ENCODE peak calls at places on chromosome 4, in nine cellular contexts. One of them, this sample, is unnamed.

GRCh38 chr4:44447563-44448504 is 775 bp downstream of the KCTD8 start:
- DNase-seq in cardiac muscle cell: peak; percentile 10
- DNase-seq in fibroblast of pulmonary artery: peak; percentile 41
- DNase-seq in endodermal cell: peak; percentile 87
- DNase-seq in PC-3: peak; percentile 4
- DNase-seq in spleen: peak; percentile 73
- DNase-seq in NB4: no peak
- DNase-seq in cardiac fibroblast: peak; percentile 30
- DNase-seq in mucosa of descending colon: peak; percentile 47
- DNase-seq in this sample: no peak

GRCh38 chr4:38529189-38530115 is 134.5 kb upstream of the KLF3 start:
- DNase-seq in cardiac muscle cell: no peak
- DNase-seq in endodermal cell: peak; percentile 49
- DNase-seq in cardiac fibroblast: no peak
- DNase-seq in spleen: peak; percentile 88
- DNase-seq in mucosa of descending colon: peak; percentile 76
- DNase-seq in NB4: peak; percentile 80
- DNase-seq in PC-3: peak; percentile 77
- DNase-seq in fibroblast of pulmonary artery: no peak
- DNase-seq in this sample: no peak

GRCh38 chr4:56130609-56131150 is 181.9 kb downstream of the CEP135 start:
- DNase-seq in mucosa of descending colon: no peak
- DNase-seq in fibroblast of pulmonary artery: peak; percentile 35
- DNase-seq in spleen: no peak
- DNase-seq in cardiac fibroblast: peak; percentile 53
- DNase-seq in cardiac muscle cell: no peak
- DNase-seq in NB4: no peak
- DNase-seq in PC-3: no peak
- DNase-seq in endodermal cell: no peak
- DNase-seq in this sample: no peak

GRCh38 chr4:16853653-16854052 is 44.8 kb downstream of the LDB2 start:
- DNase-seq in cardiac fibroblast: no peak
- DNase-seq in spleen: no peak
- DNase-seq in fibroblast of pulmonary artery: no peak
- DNase-seq in NB4: no peak
- DNase-seq in mucosa of descending colon: no peak
- DNase-seq in cardiac muscle cell: no peak
- DNase-seq in PC-3: no peak
- DNase-seq in endodermal cell: no peak
- DNase-seq in this sample: no peak

GRCh38 chr4:105140684-105141490 is 5.8 kb upstream of the TET2 start:
- DNase-seq in PC-3: peak; percentile 47
- DNase-seq in NB4: peak; percentile 59
- DNase-seq in cardiac fibroblast: peak; percentile 51
- DNase-seq in spleen: no peak
- DNase-seq in fibroblast of pulmonary artery: peak; percentile 37
- DNase-seq in endodermal cell: peak; percentile 62
- DNase-seq in mucosa of descending colon: no peak
- DNase-seq in cardiac muscle cell: peak; percentile 38
- DNase-seq in this sample: peak; percentile 62

GRCh38 chr4:123705419-123705818 is 308.8 kb downstream of the SPRY1 start:
- DNase-seq in mucosa of descending colon: no peak
- DNase-seq in cardiac muscle cell: no peak
- DNase-seq in cardiac fibroblast: no peak
- DNase-seq in endodermal cell: no peak
- DNase-seq in PC-3: no peak
- DNase-seq in spleen: no peak
- DNase-seq in fibroblast of pulmonary artery: no peak
- DNase-seq in NB4: no peak
- DNase-seq in this sample: no peak

GRCh38 chr4:83852085-83852451 is 316.2 kb downstream of the GPAT3 start:
- DNase-seq in cardiac muscle cell: peak; percentile 6
- DNase-seq in endodermal cell: no peak
- DNase-seq in NB4: no peak
- DNase-seq in mucosa of descending colon: no peak
- DNase-seq in spleen: no peak
- DNase-seq in cardiac fibroblast: peak; percentile 89
- DNase-seq in PC-3: peak; percentile 65
- DNase-seq in fibroblast of pulmonary artery: peak; percentile 54
- DNase-seq in this sample: peak; percentile 28

GRCh38 chr4:105061136-105061696 is 85.5 kb upstream of the TET2 start:
- DNase-seq in NB4: peak; percentile 91
- DNase-seq in endodermal cell: peak; percentile 53
- DNase-seq in mucosa of descending colon: no peak
- DNase-seq in spleen: no peak
- DNase-seq in cardiac fibroblast: peak; percentile 59
- DNase-seq in PC-3: peak; percentile 85
- DNase-seq in fibroblast of pulmonary artery: peak; percentile 79
- DNase-seq in cardiac muscle cell: peak; percentile 61
- DNase-seq in this sample: peak; percentile 78

GRCh38 chr4:44931720-44932119 is 205.4 kb upstream of the GNPDA2 start:
- DNase-seq in endodermal cell: no peak
- DNase-seq in spleen: no peak
- DNase-seq in PC-3: no peak
- DNase-seq in cardiac muscle cell: no peak
- DNase-seq in NB4: no peak
- DNase-seq in mucosa of descending colon: no peak
- DNase-seq in fibroblast of pulmonary artery: no peak
- DNase-seq in cardiac fibroblast: no peak
- DNase-seq in this sample: no peak

GRCh38 chr4:10082459-10083272 is 33.9 kb downstream of the WDR1 start:
- DNase-seq in cardiac muscle cell: no peak
- DNase-seq in fibroblast of pulmonary artery: no peak
- DNase-seq in NB4: no peak
- DNase-seq in cardiac fibroblast: no peak
- DNase-seq in PC-3: no peak
- DNase-seq in endodermal cell: no peak
- DNase-seq in mucosa of descending colon: peak; percentile 42
- DNase-seq in spleen: peak; percentile 64
- DNase-seq in this sample: no peak

GRCh38 chr4:38223801-38224236 is 263.6 kb downstream of the PTTG2 start:
- DNase-seq in cardiac fibroblast: no peak
- DNase-seq in spleen: no peak
- DNase-seq in NB4: no peak
- DNase-seq in endodermal cell: no peak
- DNase-seq in fibroblast of pulmonary artery: no peak
- DNase-seq in cardiac muscle cell: no peak
- DNase-seq in PC-3: no peak
- DNase-seq in mucosa of descending colon: no peak
- DNase-seq in this sample: no peak

GRCh38 chr4:17580969-17581368 is 4.0 kb downstream of the LAP3 start:
- DNase-seq in NB4: no peak
- DNase-seq in PC-3: no peak
- DNase-seq in cardiac fibroblast: peak; percentile 83
- DNase-seq in fibroblast of pulmonary artery: peak; percentile 44
- DNase-seq in endodermal cell: no peak
- DNase-seq in cardiac muscle cell: peak; percentile 66
- DNase-seq in spleen: no peak
- DNase-seq in mucosa of descending colon: no peak
- DNase-seq in this sample: no peak

GRCh38 chr4:102386966-102387365 is 41.7 kb upstream of the SLC39A8 start:
- DNase-seq in spleen: no peak
- DNase-seq in fibroblast of pulmonary artery: no peak
- DNase-seq in endodermal cell: no peak
- DNase-seq in mucosa of descending colon: no peak
- DNase-seq in PC-3: no peak
- DNase-seq in cardiac muscle cell: no peak
- DNase-seq in cardiac fibroblast: no peak
- DNase-seq in NB4: no peak
- DNase-seq in this sample: no peak

GRCh38 chr4:24033626-24034025 is 143.8 kb upstream of the PPARGC1A start:
- DNase-seq in PC-3: no peak
- DNase-seq in cardiac muscle cell: no peak
- DNase-seq in NB4: no peak
- DNase-seq in spleen: no peak
- DNase-seq in endodermal cell: no peak
- DNase-seq in mucosa of descending colon: no peak
- DNase-seq in fibroblast of pulmonary artery: no peak
- DNase-seq in cardiac fibroblast: no peak
- DNase-seq in this sample: no peak

GRCh38 chr4:24032371-24032989 is 142.6 kb upstream of the PPARGC1A start:
- DNase-seq in cardiac muscle cell: peak; percentile 43
- DNase-seq in PC-3: no peak
- DNase-seq in cardiac fibroblast: peak; percentile 23
- DNase-seq in NB4: peak; percentile 39
- DNase-seq in endodermal cell: peak; percentile 60
- DNase-seq in mucosa of descending colon: no peak
- DNase-seq in fibroblast of pulmonary artery: peak; percentile 10
- DNase-seq in spleen: no peak
- DNase-seq in this sample: peak; percentile 31
- TF ChIP-seq CTCF in cardiac muscle cell: peak; percentile 36
- TF ChIP-seq CTCF in PC-3: no peak
- TF ChIP-seq CTCF in cardiac fibroblast: peak; percentile 4
- TF ChIP-seq CTCF in NB4: peak; percentile 37
- TF ChIP-seq CTCF in endodermal cell: peak; percentile 78
- TF ChIP-seq CTCF in mucosa of descending colon: no peak
- TF ChIP-seq CTCF in fibroblast of pulmonary artery: peak; percentile 20
- TF ChIP-seq CTCF in spleen: no peak
- TF ChIP-seq CTCF in this sample: no peak

DNA sequence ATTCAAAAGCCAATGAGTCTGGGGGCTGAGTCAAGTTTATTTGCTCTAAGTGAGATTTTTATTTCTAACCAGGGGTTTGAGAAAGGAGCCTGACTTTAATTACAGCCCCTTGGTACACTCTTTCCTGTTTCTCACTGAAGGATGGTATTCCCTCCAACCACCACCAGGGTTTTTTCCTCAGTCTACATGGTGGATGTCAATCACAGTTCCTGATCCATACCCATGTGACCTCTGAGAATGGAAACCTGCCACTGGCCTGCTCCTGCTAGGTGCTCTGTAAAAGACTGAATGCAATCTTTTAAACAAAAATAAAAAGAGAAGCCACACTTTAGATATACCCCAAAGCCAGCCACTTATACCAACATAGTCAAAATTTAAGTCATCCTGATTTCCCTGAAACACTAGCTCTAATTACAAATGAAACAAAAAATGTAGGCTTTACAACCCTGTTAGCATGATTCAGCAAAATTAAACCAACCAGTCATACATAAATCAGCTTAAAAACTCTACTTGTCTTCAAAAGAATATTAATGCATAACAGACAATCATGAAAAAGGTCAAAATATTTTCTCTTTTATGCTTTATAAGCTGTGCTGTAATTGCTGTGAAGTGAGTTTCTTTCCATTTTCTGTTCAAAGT is 112.1 kb upstream of the NWD2 start:
- DNase-seq in NB4: no peak
- DNase-seq in PC-3: no peak
- DNase-seq in cardiac fibroblast: no peak
- DNase-seq in cardiac muscle cell: no peak
- DNase-seq in fibroblast of pulmonary artery: no peak
- DNase-seq in mucosa of descending colon: no peak
- DNase-seq in endodermal cell: no peak
- DNase-seq in spleen: no peak
- DNase-seq in this sample: no peak
- TF ChIP-seq CTCF in NB4: peak; percentile 18
- TF ChIP-seq CTCF in PC-3: no peak
- TF ChIP-seq CTCF in cardiac fibroblast: no peak
- TF ChIP-seq CTCF in cardiac muscle cell: no peak
- TF ChIP-seq CTCF in fibroblast of pulmonary artery: no peak
- TF ChIP-seq CTCF in mucosa of descending colon: no peak
- TF ChIP-seq CTCF in endodermal cell: peak; percentile 67
- TF ChIP-seq CTCF in spleen: no peak
- TF ChIP-seq CTCF in this sample: no peak

DNA sequence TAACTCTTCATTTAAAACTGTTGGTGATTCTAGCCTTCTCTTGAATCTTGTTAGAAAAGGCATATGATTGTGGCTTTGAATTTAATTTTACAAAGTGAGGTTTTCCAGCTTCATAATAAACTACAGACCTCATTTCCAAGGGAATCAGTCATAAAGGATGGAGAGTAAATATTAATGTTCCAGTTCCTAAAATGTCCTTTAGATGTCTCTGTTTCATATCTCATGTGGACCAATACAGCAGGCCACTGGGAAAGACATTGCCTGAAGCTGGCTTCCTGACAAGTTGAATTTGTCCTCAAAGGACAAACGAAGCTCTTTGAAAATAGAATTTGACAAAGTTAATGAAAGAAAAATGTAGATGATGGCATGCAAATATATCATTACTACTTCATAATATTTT is 125.4 kb downstream of the ZNF330 start:
- DNase-seq in mucosa of descending colon: no peak
- DNase-seq in spleen: no peak
- DNase-seq in cardiac muscle cell: peak; percentile 78
- DNase-seq in PC-3: peak; percentile 81
- DNase-seq in cardiac fibroblast: peak; percentile 82
- DNase-seq in endodermal cell: no peak
- DNase-seq in NB4: peak; percentile 48
- DNase-seq in fibroblast of pulmonary artery: peak; percentile 84
- DNase-seq in this sample: peak; percentile 66
- TF ChIP-seq CTCF in mucosa of descending colon: no peak
- TF ChIP-seq CTCF in spleen: no peak
- TF ChIP-seq CTCF in cardiac muscle cell: peak; percentile 60
- TF ChIP-seq CTCF in PC-3: peak; percentile 84
- TF ChIP-seq CTCF in cardiac fibroblast: peak; percentile 47
- TF ChIP-seq CTCF in endodermal cell: peak; percentile 44
- TF ChIP-seq CTCF in NB4: peak; percentile 6
- TF ChIP-seq CTCF in fibroblast of pulmonary artery: peak; percentile 62
- TF ChIP-seq CTCF in this sample: peak; percentile 58

GRCh38 chr4:76430519-76431388 is 4.3 kb upstream of the SHROOM3 start:
- DNase-seq in fibroblast of pulmonary artery: peak; percentile 75
- DNase-seq in PC-3: peak; percentile 71
- DNase-seq in cardiac muscle cell: peak; percentile 74
- DNase-seq in mucosa of descending colon: no peak
- DNase-seq in cardiac fibroblast: peak; percentile 77
- DNase-seq in NB4: peak; percentile 64
- DNase-seq in spleen: no peak
- DNase-seq in endodermal cell: peak; percentile 61
- DNase-seq in this sample: peak; percentile 66

GRCh38 chr4:76434901-76435688 is at the start of gene SHROOM3:
- DNase-seq in fibroblast of pulmonary artery: no peak
- DNase-seq in cardiac muscle cell: peak; percentile 47
- DNase-seq in mucosa of descending colon: no peak
- DNase-seq in endodermal cell: peak; percentile 64
- DNase-seq in NB4: no peak
- DNase-seq in cardiac fibroblast: no peak
- DNase-seq in PC-3: peak; percentile 35
- DNase-seq in spleen: no peak
- DNase-seq in this sample: peak; percentile 71

GRCh38 chr4:76439491-76439890 is 4.5 kb downstream of the SHROOM3 start:
- DNase-seq in PC-3: no peak
- DNase-seq in mucosa of descending colon: no peak
- DNase-seq in cardiac muscle cell: no peak
- DNase-seq in endodermal cell: no peak
- DNase-seq in spleen: no peak
- DNase-seq in fibroblast of pulmonary artery: no peak
- DNase-seq in cardiac fibroblast: no peak
- DNase-seq in NB4: no peak
- DNase-seq in this sample: no peak

DNA sequence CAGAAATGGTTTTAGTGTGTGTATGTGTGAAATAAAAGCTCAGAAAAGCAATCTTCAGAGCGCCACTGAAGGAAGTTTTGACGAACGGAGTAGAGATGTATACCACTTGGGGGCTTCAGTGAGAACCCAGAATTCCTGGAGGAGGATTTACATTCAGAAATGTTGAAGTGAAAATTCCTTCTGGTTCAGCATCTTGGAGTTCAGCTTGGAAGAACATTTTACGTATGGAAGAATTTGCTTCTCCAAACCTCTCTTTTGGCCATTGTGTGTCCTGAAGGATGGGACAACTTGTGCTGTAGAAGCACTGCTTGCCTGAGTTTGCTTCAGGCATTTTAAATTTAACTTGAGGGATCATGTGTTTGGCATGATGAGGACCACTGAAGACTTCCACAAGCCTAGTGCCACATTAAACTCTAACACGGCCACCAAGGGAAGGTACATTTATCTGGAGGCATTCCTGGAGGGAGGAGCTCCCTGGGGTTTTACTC is 704 bp downstream of the SHROOM3 start:
- DNase-seq in cardiac fibroblast: no peak
- DNase-seq in PC-3: no peak
- DNase-seq in cardiac muscle cell: peak; percentile 37
- DNase-seq in spleen: no peak
- DNase-seq in fibroblast of pulmonary artery: no peak
- DNase-seq in endodermal cell: no peak
- DNase-seq in mucosa of descending colon: no peak
- DNase-seq in NB4: no peak
- DNase-seq in this sample: no peak
- TF ChIP-seq CTCF in cardiac fibroblast: no peak
- TF ChIP-seq CTCF in PC-3: no peak
- TF ChIP-seq CTCF in cardiac muscle cell: peak; percentile 23
- TF ChIP-seq CTCF in spleen: no peak
- TF ChIP-seq CTCF in fibroblast of pulmonary artery: no peak
- TF ChIP-seq CTCF in endodermal cell: peak; percentile 37
- TF ChIP-seq CTCF in mucosa of descending colon: no peak
- TF ChIP-seq CTCF in NB4: no peak
- TF ChIP-seq CTCF in this sample: no peak